ENCODE peak calls at places on chromosomes 12 and 14, in ten cellular contexts. M is HCT116; E is astrocyte of the spinal cord; J is cardiac muscle cell; K is SJSA1; N is GM23338; P is CD4-positive, CD25-positive, alpha-beta regulatory T cell; T is heart left ventricle; V is neural progenitor cell; S is foreskin fibroblast. U is an unnamed sample.

GRCh38 chr14:106875503-106875902 is 1349.1 kb downstream of the TMEM121 start:
- DNase-seq in M (no peak), E (no peak), J (no peak), K (no peak), N (no peak), P (no peak), T (no peak), V (no peak), S (no peak), U (no peak)

GRCh38 chr12:4037747-4038312 is 164.6 kb upstream of the PARP11 start:
- DNase-seq in M (no peak), E (peak), J (peak), K (no peak), N (peak), P (no peak), T (no peak), V (peak), S (no peak), U (peak)

GRCh38 chr12:879641-880040 is 69.9 kb downstream of the RAD52 start:
- DNase-seq in M (no peak), E (peak), J (peak), K (no peak), N (no peak), P (no peak), T (no peak), V (no peak), S (peak), U (no peak)

GRCh38 chr14:89408907-89409675 is 7.9 kb downstream of the FOXN3 start:
- DNase-seq in M (no peak), E (no peak), J (peak), K (no peak), N (no peak), P (no peak), T (no peak), V (no peak), S (no peak), U (no peak)

GRCh38 chr14:95655461-95655860 is 30.8 kb upstream of the TCL1B start:
- DNase-seq in M (no peak), E (no peak), J (no peak), K (no peak), N (no peak), P (no peak), T (no peak), V (no peak), S (no peak), U (no peak)

GRCh38 chr12:11840350-11840749 is 190.9 kb downstream of the ETV6 start:
- DNase-seq in M (no peak), E (no peak), J (peak), K (no peak), N (no peak), P (no peak), T (no peak), V (no peak), S (no peak), U (no peak)

GRCh38 chr12:105920161-105920684 is 218.5 kb downstream of the NUAK1 start:
- DNase-seq in M (no peak), E (peak), J (peak), K (no peak), N (no peak), P (no peak), T (peak), V (no peak), S (no peak), U (no peak)

GRCh38 chr12:54360717-54361456 is 3.4 kb downstream of the GPR84 start:
- DNase-seq in M (peak), E (peak), J (peak), K (peak), N (peak), P (no peak), T (peak), V (peak), S (peak), U (peak)

GRCh38 chr12:47845066-47845465 is 25.4 kb upstream of the HDAC7 start:
- DNase-seq in M (no peak), E (no peak), J (no peak), K (no peak), N (no peak), P (no peak), T (no peak), V (no peak), S (no peak), U (no peak)

GRCh38 chr12:54048694-54049093 is 4.9 kb upstream of the HOXC4 start:
- DNase-seq in M (no peak), E (no peak), J (no peak), K (no peak), N (no peak), P (no peak), T (no peak), V (no peak), S (no peak), U (no peak)

DNA sequence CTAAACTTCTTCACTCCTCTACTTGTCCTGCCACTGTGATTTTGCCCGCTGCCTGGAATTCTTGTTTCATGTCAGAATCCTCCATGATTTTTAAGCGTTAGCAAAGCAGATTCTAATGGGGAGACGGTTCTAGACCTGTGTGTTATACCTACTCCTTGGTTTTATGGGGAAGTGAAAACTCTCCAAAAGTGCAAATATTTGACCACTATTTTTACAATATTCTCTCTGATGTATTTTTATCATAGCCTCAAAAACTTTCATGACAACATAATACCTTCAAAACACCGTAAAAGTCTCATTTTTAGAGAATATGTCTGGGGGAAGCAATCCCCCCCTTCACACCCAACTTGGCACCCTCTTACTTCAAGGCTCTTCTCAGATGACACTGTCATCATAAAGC is 12.9 kb upstream of the KRAS start:
- DNase-seq in M (no peak), E (no peak), J (no peak), K (no peak), N (no peak), P (no peak), T (no peak), V (no peak), S (no peak), U (no peak)
- H3K4me3 ChIP-seq in M (no peak), E (no peak), J (no peak), K (no peak), N (no peak), P (no peak), T (no peak), V (peak), S (no peak), U (no peak)

GRCh38 chr14:69613312-69614073 is 2.1 kb downstream of the SUSD6 start:
- DNase-seq in M (no peak), E (no peak), J (no peak), K (no peak), N (no peak), P (no peak), T (no peak), V (no peak), S (no peak), U (no peak)
- H3K4me3 ChIP-seq in M (no peak), E (peak), J (peak), K (no peak), N (peak), P (peak), T (peak), V (peak), S (peak), U (peak)

GRCh38 chr12:45879363-45879895 is 110.9 kb downstream of the SCAF11 start:
- DNase-seq in M (no peak), E (no peak), J (no peak), K (no peak), N (no peak), P (no peak), T (no peak), V (no peak), S (no peak), U (no peak)
- H3K4me3 ChIP-seq in M (no peak), E (no peak), J (no peak), K (no peak), N (no peak), P (peak), T (no peak), V (no peak), S (no peak), U (no peak)

GRCh38 chr12:122310636-122311035 is 44.3 kb upstream of the VPS33A start:
- DNase-seq in M (no peak), E (no peak), J (no peak), K (no peak), N (no peak), P (no peak), T (no peak), V (no peak), S (no peak), U (no peak)

GRCh38 chr12:122309564-122310121 is 43.3 kb upstream of the VPS33A start:
- DNase-seq in M (no peak), E (no peak), J (no peak), K (no peak), N (no peak), P (no peak), T (no peak), V (no peak), S (no peak), U (no peak)

GRCh38 chr12:122306407-122306806 is 40.1 kb upstream of the VPS33A start:
- DNase-seq in M (no peak), E (no peak), J (no peak), K (no peak), N (peak), P (no peak), T (no peak), V (peak), S (no peak), U (no peak)

GRCh38 chr12:122304924-122305323 is 38.6 kb upstream of the VPS33A start:
- DNase-seq in M (no peak), E (no peak), J (no peak), K (no peak), N (no peak), P (no peak), T (no peak), V (no peak), S (no peak), U (no peak)

DNA sequence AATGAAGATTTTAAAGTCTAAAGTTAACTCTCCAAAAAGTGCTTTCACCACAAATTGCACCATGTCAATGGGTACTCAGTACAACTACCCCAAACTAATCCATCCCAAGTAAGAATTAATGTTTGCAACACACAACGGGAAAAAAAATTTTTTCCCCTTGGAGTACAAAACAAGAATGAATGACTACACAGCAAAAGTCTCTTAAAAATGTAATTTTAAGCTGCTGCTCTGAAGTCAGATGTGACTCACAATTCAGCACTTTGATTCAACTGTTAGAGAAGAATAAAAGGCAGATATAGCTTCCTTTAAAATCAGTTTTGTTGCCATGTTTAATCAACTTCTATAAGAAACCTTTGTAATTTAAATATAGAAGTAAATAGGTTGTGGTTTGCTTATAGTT is 42.5 kb upstream of the VPS33A start:
- DNase-seq in M (no peak), E (peak), J (no peak), K (no peak), N (no peak), P (no peak), T (no peak), V (no peak), S (no peak), U (no peak)
- H3K4me3 ChIP-seq in M (no peak), E (no peak), J (no peak), K (no peak), N (no peak), P (no peak), T (no peak), V (no peak), S (no peak), U (no peak)

DNA sequence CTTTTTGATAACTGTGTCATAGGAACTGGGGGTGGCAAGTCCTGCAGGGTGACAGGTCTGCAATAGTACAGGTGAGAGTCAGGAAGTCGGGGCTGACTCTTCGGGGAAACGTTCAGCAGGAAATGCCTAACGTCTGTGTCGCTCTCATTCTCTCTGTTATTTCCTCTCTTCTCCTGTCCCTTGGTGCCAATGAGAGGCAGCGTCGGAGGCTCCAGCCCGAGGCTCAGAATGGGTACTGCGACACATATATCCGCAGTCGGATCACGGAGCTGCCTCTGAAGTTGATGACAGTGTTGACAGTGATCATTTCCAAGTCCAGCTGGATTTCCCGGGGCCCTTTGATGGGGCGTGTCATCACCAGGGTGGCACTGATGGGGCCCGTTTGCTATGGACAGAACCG is 2.7 kb upstream of the TC2N start:
- DNase-seq in M (no peak), E (no peak), J (no peak), K (no peak), N (no peak), P (peak), T (no peak), V (no peak), S (no peak), U (no peak)
- H3K4me3 ChIP-seq in M (no peak), E (no peak), J (no peak), K (no peak), N (no peak), P (peak), T (no peak), V (no peak), S (no peak), U (no peak)

DNA sequence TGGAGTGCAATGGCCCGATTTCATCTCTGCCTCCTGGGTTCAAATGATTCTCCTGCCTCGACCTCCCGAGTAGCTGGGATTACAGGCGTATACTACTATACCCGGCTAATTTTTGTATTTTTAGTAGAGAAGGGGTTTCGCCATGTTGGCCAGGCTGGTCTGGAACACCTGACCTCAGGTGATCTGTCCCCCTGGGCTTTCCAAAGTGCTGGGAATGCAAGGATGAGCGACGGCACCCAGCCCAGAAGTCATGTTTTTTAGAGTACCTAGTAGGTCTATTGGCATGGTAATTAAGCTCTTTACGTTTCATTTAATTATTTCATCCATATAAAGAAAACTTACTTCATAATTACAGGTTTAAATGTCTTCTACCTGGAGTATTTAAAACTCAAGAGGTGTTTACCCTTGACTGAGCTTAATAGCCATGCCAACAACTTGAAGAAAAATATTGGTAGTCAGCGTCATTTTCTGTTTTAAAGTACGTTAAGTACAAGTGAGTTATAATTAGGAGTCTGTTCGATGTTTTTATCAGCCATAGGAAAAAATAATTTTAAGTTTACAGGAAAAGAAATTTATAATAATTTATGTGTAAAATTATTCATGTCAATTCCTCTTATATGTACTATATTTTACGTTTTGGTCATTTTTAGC is 4.0 kb downstream of the TMPO start:
- DNase-seq in M (no peak), E (no peak), J (no peak), K (no peak), N (peak), P (no peak), T (no peak), V (no peak), S (no peak), U (no peak)
- H3K4me3 ChIP-seq in M (no peak), E (no peak), J (no peak), K (no peak), N (peak), P (peak), T (no peak), V (no peak), S (no peak), U (no peak)

GRCh38 chr14:25477699-25478098 is 427.8 kb upstream of the STXBP6 start:
- DNase-seq in M (no peak), E (no peak), J (no peak), K (no peak), N (no peak), P (no peak), T (no peak), V (no peak), S (no peak), U (no peak)
- H3K4me3 ChIP-seq in M (no peak), E (no peak), J (no peak), K (no peak), N (no peak), P (no peak), T (no peak), V (no peak), S (no peak), U (no peak)

GRCh38 chr14:69237584-69237983 is 22.4 kb upstream of the GALNT16 start:
- DNase-seq in M (no peak), E (no peak), J (no peak), K (no peak), N (no peak), P (no peak), T (no peak), V (no peak), S (no peak), U (no peak)
- H3K4me3 ChIP-seq in M (no peak), E (no peak), J (no peak), K (no peak), N (no peak), P (no peak), T (no peak), V (no peak), S (no peak), U (no peak)

GRCh38 chr12:113057565-113058485 is 1.3 kb downstream of the DTX1 start:
- DNase-seq in M (no peak), E (no peak), J (no peak), K (no peak), N (peak), P (no peak), T (no peak), V (peak), S (no peak), U (no peak)
- H3K4me3 ChIP-seq in M (no peak), E (no peak), J (no peak), K (no peak), N (peak), P (no peak), T (peak), V (peak), S (no peak), U (peak)

U was measured in pancreas.